ENCODE peak calls at places on chromosomes 11 and 22, in nine cellular contexts. One of them, this sample, is unnamed.

GRCh38 chr11:93187290-93187689 is 10.5 kb downstream of the SLC36A4 start:
- DNase-seq in Ammon's horn: no peak
- DNase-seq in H9: no peak
- DNase-seq in NCI-H1105: no peak
- DNase-seq in left lobe of liver: no peak
- DNase-seq in amygdala: no peak
- DNase-seq in COLO829: no peak
- DNase-seq in NCI-H524: no peak
- DNase-seq in fibroblast of mammary gland: no peak
- DNase-seq in this sample: no peak

GRCh38 chr11:15568440-15568839 is 453.7 kb downstream of the INSC start:
- DNase-seq in NCI-H524: no peak
- DNase-seq in Ammon's horn: no peak
- DNase-seq in fibroblast of mammary gland: no peak
- DNase-seq in NCI-H1105: no peak
- DNase-seq in H9: no peak
- DNase-seq in COLO829: no peak
- DNase-seq in amygdala: no peak
- DNase-seq in left lobe of liver: no peak
- DNase-seq in this sample: no peak

GRCh38 chr11:69904331-69905201 is 85.3 kb upstream of the FGF3 start:
- DNase-seq in fibroblast of mammary gland: no peak
- DNase-seq in COLO829: no peak
- DNase-seq in H9: no peak
- DNase-seq in left lobe of liver: no peak
- DNase-seq in Ammon's horn: no peak
- DNase-seq in NCI-H524: no peak
- DNase-seq in amygdala: no peak
- DNase-seq in NCI-H1105: no peak
- DNase-seq in this sample: no peak

GRCh38 chr11:102611291-102611690 is 13.8 kb downstream of the MMP20 start:
- DNase-seq in Ammon's horn: no peak
- DNase-seq in fibroblast of mammary gland: no peak
- DNase-seq in left lobe of liver: no peak
- DNase-seq in amygdala: no peak
- DNase-seq in H9: no peak
- DNase-seq in NCI-H1105: no peak
- DNase-seq in NCI-H524: no peak
- DNase-seq in COLO829: no peak
- DNase-seq in this sample: no peak

GRCh38 chr22:37561209-37562048 is 1.1 kb downstream of the CDC42EP1 start:
- DNase-seq in NCI-H1105: peak; percentile 70
- DNase-seq in COLO829: peak; percentile 81
- DNase-seq in left lobe of liver: peak; percentile 95
- DNase-seq in H9: peak; percentile 89
- DNase-seq in NCI-H524: peak; percentile 13
- DNase-seq in amygdala: peak; percentile 84
- DNase-seq in fibroblast of mammary gland: peak; percentile 89
- DNase-seq in Ammon's horn: peak; percentile 85
- DNase-seq in this sample: peak; percentile 94

GRCh38 chr11:111354601-111354891 is 24.5 kb downstream of the POU2AF1 start:
- DNase-seq in amygdala: no peak
- DNase-seq in Ammon's horn: no peak
- DNase-seq in fibroblast of mammary gland: no peak
- DNase-seq in NCI-H1105: no peak
- DNase-seq in H9: no peak
- DNase-seq in left lobe of liver: no peak
- DNase-seq in NCI-H524: no peak
- DNase-seq in COLO829: no peak
- DNase-seq in this sample: no peak

GRCh38 chr11:2268911-2269600 is 1.3 kb downstream of the ASCL2 start:
- DNase-seq in H9: peak; percentile 69
- DNase-seq in fibroblast of mammary gland: peak; percentile 7
- DNase-seq in NCI-H1105: peak; percentile 50
- DNase-seq in amygdala: no peak
- DNase-seq in left lobe of liver: peak; percentile 49
- DNase-seq in COLO829: no peak
- DNase-seq in NCI-H524: no peak
- DNase-seq in Ammon's horn: no peak
- DNase-seq in this sample: peak; percentile 26

GRCh38 chr11:78646564-78647185 is 72.0 kb upstream of the NARS2 start:
- DNase-seq in NCI-H524: peak; percentile 39
- DNase-seq in COLO829: peak; percentile 54
- DNase-seq in amygdala: no peak
- DNase-seq in fibroblast of mammary gland: peak; percentile 44
- DNase-seq in left lobe of liver: peak; percentile 57
- DNase-seq in NCI-H1105: peak; percentile 81
- DNase-seq in Ammon's horn: no peak
- DNase-seq in H9: peak; percentile 56
- DNase-seq in this sample: peak; percentile 41

GRCh38 chr11:62905927-62906531 is 15.1 kb downstream of the CHRM1 start:
- DNase-seq in H9: peak; percentile 93
- DNase-seq in fibroblast of mammary gland: peak; percentile 77
- DNase-seq in left lobe of liver: peak; percentile 82
- DNase-seq in NCI-H524: peak; percentile 69
- DNase-seq in Ammon's horn: peak; percentile 92
- DNase-seq in COLO829: peak; percentile 81
- DNase-seq in NCI-H1105: peak; percentile 47
- DNase-seq in amygdala: peak; percentile 66
- DNase-seq in this sample: peak; percentile 89

GRCh38 chr22:35555351-35555915 is 14.8 kb downstream of the RASD2 start:
- DNase-seq in fibroblast of mammary gland: no peak
- DNase-seq in COLO829: no peak
- DNase-seq in H9: no peak
- DNase-seq in amygdala: no peak
- DNase-seq in Ammon's horn: no peak
- DNase-seq in left lobe of liver: no peak
- DNase-seq in NCI-H524: no peak
- DNase-seq in NCI-H1105: no peak
- DNase-seq in this sample: no peak

GRCh38 chr11:94650756-94651155 is 83.6 kb downstream of the PIWIL4 start:
- DNase-seq in H9: no peak
- DNase-seq in Ammon's horn: peak; percentile 45
- DNase-seq in COLO829: no peak
- DNase-seq in NCI-H524: no peak
- DNase-seq in NCI-H1105: no peak
- DNase-seq in left lobe of liver: peak; percentile 46
- DNase-seq in amygdala: no peak
- DNase-seq in fibroblast of mammary gland: peak; percentile 91
- DNase-seq in this sample: no peak

GRCh38 chr11:13434247-13435205 is 28.5 kb downstream of the BTBD10 start:
- DNase-seq in NCI-H1105: no peak
- DNase-seq in COLO829: no peak
- DNase-seq in Ammon's horn: no peak
- DNase-seq in fibroblast of mammary gland: no peak
- DNase-seq in amygdala: no peak
- DNase-seq in H9: no peak
- DNase-seq in left lobe of liver: no peak
- DNase-seq in NCI-H524: no peak
- DNase-seq in this sample: no peak

GRCh38 chr11:12863605-12864121 is 145.5 kb upstream of the RASSF10 start:
- DNase-seq in NCI-H1105: no peak
- DNase-seq in Ammon's horn: peak; percentile 66
- DNase-seq in H9: no peak
- DNase-seq in fibroblast of mammary gland: no peak
- DNase-seq in COLO829: no peak
- DNase-seq in left lobe of liver: no peak
- DNase-seq in NCI-H524: peak; percentile 20
- DNase-seq in amygdala: no peak
- DNase-seq in this sample: peak; percentile 37

GRCh38 chr22:38462960-38463784 is 4.7 kb upstream of the KDELR3 start:
- DNase-seq in COLO829: no peak
- DNase-seq in left lobe of liver: no peak
- DNase-seq in amygdala: no peak
- DNase-seq in fibroblast of mammary gland: no peak
- DNase-seq in H9: peak; percentile 78
- DNase-seq in NCI-H524: peak; percentile 68
- DNase-seq in NCI-H1105: no peak
- DNase-seq in Ammon's horn: no peak
- DNase-seq in this sample: peak; percentile 36

GRCh38 chr11:47276923-47277322 is 7.0 kb downstream of the MADD start:
- DNase-seq in H9: no peak
- DNase-seq in fibroblast of mammary gland: no peak
- DNase-seq in Ammon's horn: no peak
- DNase-seq in left lobe of liver: no peak
- DNase-seq in NCI-H1105: no peak
- DNase-seq in amygdala: no peak
- DNase-seq in COLO829: no peak
- DNase-seq in NCI-H524: no peak
- DNase-seq in this sample: no peak